ENCODE peak calls at places on chromosomes 12 and 14, in seven cellular contexts. H is dorsolateral prefrontal cortex, C is heart right ventricle, N is RWPE2, Z is fibroblast of lung, M is left ventricle myocardium inferior, L is right lobe of liver. P is an unnamed sample.

GRCh38 chr12:70245458-70245857 is 2.2 kb downstream of the CNOT2 start:
- DNase-seq in M (no peak), L (no peak), H (no peak), N (no peak), Z (no peak), C (no peak), P (no peak)

GRCh38 chr14:60757617-60758016 is 23.1 kb downstream of the MNAT1 start:
- DNase-seq in C (no peak), N (no peak), Z (peak; percentile 47), M (no peak), H (no peak), L (no peak), P (no peak)

GRCh38 chr12:80441921-80442320 is 2.1 kb upstream of the PTPRQ start:
- DNase-seq in C (no peak), H (no peak), L (no peak), Z (peak; percentile 95), N (no peak), M (no peak), P (no peak)

GRCh38 chr12:101945361-101946232 is 68.2 kb downstream of the DRAM1 start:
- DNase-seq in Z (no peak), H (no peak), N (no peak), M (no peak), C (no peak), L (no peak), P (peak; percentile 63)

GRCh38 chr14:105195533-105196227 is 14.6 kb upstream of the NUDT14 start:
- DNase-seq in H (no peak), N (no peak), L (no peak), C (no peak), M (no peak), Z (no peak), P (no peak)

GRCh38 chr12:24993756-24994155 is 44.9 kb upstream of the BCAT1 start:
- DNase-seq in Z (no peak), L (no peak), N (no peak), M (no peak), C (no peak), H (peak; percentile 50), P (no peak)

GRCh38 chr12:108425238-108425795 is 86.2 kb upstream of the CMKLR1 start:
- DNase-seq in N (no peak), M (no peak), L (no peak), Z (no peak), H (no peak), C (no peak), P (no peak)

GRCh38 chr14:103624860-103625259 is 4.2 kb upstream of the KLC1 start:
- DNase-seq in C (peak; percentile 63), M (peak; percentile 72), Z (peak; percentile 73), L (no peak), N (peak; percentile 95), H (no peak), P (peak; percentile 33)

GRCh38 chr12:124551268-124552144 is 15.9 kb downstream of the NCOR2 start:
- DNase-seq in M (peak; percentile 68), H (no peak), C (peak; percentile 71), L (no peak), N (no peak), Z (no peak), P (peak; percentile 81)

GRCh38 chr14:31080060-31080459 is 53.9 kb upstream of the STRN3 start:
- DNase-seq in C (no peak), H (no peak), M (no peak), N (no peak), Z (peak; percentile 57), L (no peak), P (no peak)

GRCh38 chr14:55684956-55685584 is 105.1 kb downstream of the KTN1 start:
- DNase-seq in Z (no peak), H (no peak), M (no peak), C (peak; percentile 7), N (no peak), L (no peak), P (no peak)

GRCh38 chr12:46663297-46663696 is 162.5 kb downstream of the SLC38A4 start:
- DNase-seq in H (no peak), N (no peak), Z (no peak), M (no peak), C (no peak), L (no peak), P (no peak)

GRCh38 chr14:103788086-103788485 is 59.3 kb downstream of the PPP1R13B start:
- DNase-seq in H (no peak), N (no peak), Z (peak; percentile 30), L (no peak), C (no peak), M (no peak), P (no peak)

GRCh38 chr12:49921936-49922335 is 18.2 kb upstream of the FAIM2 start:
- DNase-seq in M (no peak), L (no peak), C (no peak), N (no peak), Z (no peak), H (no peak), P (no peak)

GRCh38 chr12:6627598-6627997 is 8.2 kb downstream of the LPAR5 start:
- DNase-seq in N (no peak), M (no peak), C (no peak), Z (no peak), L (no peak), H (no peak), P (no peak)

GRCh38 chr12:47079894-47080724 is at the start of gene AMIGO2:
- DNase-seq in C (peak; percentile 75), N (peak; percentile 73), Z (peak; percentile 75), M (peak; percentile 51), L (peak; percentile 68), H (no peak), P (peak; percentile 33)

GRCh38 chr14:52650774-52651173 is 44.6 kb downstream of the ERO1A start:
- DNase-seq in N (no peak), C (no peak), Z (no peak), M (no peak), L (no peak), H (no peak), P (no peak)

GRCh38 chr12:122732611-122733010 is 2.0 kb upstream of the HCAR1 start:
- DNase-seq in N (peak; percentile 1), M (no peak), H (no peak), C (no peak), Z (no peak), L (no peak), P (no peak)

GRCh38 chr14:90698379-90698869 is 117.8 kb downstream of the TTC7B start:
- DNase-seq in H (peak; percentile 97), C (peak; percentile 78), Z (peak; percentile 74), N (no peak), M (peak; percentile 78), L (no peak), P (no peak)

GRCh38 chr12:131943389-131943788 is 6.4 kb upstream of the EP400 start:
- DNase-seq in N (no peak), H (no peak), C (no peak), Z (no peak), M (no peak), L (no peak), P (no peak)

DNA sequence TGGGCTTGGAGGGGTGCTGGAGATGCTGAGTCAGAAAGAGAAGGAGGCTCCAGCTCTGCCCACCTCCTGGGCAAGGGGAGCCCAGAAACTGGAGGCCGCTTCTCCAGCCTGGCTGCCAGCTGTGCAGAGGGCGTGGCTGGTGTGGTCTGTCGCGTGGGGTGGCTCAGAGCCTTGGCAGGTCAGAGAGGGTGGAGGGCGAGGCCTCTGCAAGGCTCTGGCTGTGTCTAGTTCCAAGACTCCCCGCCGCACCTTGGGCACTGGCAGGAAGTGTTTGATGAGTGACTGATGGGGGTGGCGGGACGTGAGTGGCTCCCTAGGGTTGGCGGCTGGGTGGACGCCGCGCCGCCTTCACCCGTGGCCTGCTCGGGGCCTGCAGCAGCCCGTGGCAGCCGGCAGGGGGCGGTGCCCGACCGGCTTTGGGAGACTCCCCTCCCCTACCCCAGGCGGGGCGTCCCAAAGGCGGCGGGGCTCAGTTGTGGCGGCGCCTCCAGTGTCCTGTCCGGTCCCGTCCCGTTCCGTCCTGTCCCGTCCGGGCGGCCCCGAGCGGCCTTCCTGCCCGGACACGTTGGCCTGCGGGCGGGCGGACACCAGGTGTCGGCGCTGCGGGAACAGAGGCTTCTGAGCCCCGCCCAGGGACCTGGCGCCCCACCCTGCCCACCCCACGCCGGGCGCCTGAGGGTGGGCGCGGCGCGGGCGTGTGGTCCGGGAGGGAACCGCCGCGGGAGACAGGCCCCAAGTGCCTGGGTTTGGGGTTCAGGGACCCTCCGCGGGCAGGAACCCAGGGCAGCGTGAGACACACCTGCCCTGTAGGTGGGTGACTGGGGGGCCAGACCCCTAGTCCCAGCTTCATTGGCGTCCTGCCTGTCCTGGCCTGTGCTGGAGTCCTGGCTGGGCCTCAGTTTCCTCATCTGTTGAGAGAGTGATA is 39.7 kb downstream of the KRT80 start:
- DNase-seq in N (peak; percentile 97), M (peak; percentile 77), L (peak; percentile 71), Z (peak; percentile 47), H (no peak), C (peak; percentile 63), P (peak; percentile 88)
- H3K4me3 ChIP-seq in N (no peak overlapping the region), M (peak overlapping the region; percentile 57), L (peak overlapping the region; percentile 41), Z (no peak overlapping the region), H (peak overlapping the region; percentile 22), C (peak overlapping the region; percentile 49), P (peak overlapping the region; percentile 37)

GRCh38 chr12:31227401-31227981 is 98.5 kb downstream of the SINHCAF start:
- DNase-seq in H (no peak), M (no peak), L (no peak), Z (no peak), N (no peak), C (no peak), P (no peak)
- TF ChIP-seq CTCF in H (no peak), M (no peak), L (no peak), Z (no peak), N (no peak), C (no peak), P (no peak)

GRCh38 chr14:64069634-64070359 is 217.0 kb downstream of the SYNE2 start:
- DNase-seq in C (no peak), M (no peak), N (no peak), H (no peak), Z (no peak), L (no peak), P (no peak)
- H3K27ac ChIP-seq in C (no peak overlapping the region), M (no peak overlapping the region), N (no peak overlapping the region), H (no peak overlapping the region), Z (no peak overlapping the region), L (peak overlapping the region; percentile 16), P (no peak overlapping the region)

GRCh38 chr14:99522457-99522891 is 41.3 kb downstream of the CCNK start:
- DNase-seq in M (peak; percentile 34), C (no peak), L (no peak), N (peak; percentile 75), Z (peak; percentile 77), H (no peak), P (no peak)
- H3K4me3 ChIP-seq in M (no peak overlapping the region), C (no peak overlapping the region), L (no peak overlapping the region), N (no peak overlapping the region), Z (no peak overlapping the region), H (no peak overlapping the region), P (no peak overlapping the region)

GRCh38 chr12:8662592-8662991 is at the start of gene MFAP5:
- DNase-seq in C (peak; percentile 15), L (no peak), M (no peak), N (no peak), H (no peak), Z (peak; percentile 96), P (no peak)
- TF ChIP-seq CTCF in C (no peak), L (no peak), M (no peak), N (no peak), H (no peak), Z (no peak), P (no peak)